ENCODE peak calls at places on chromosomes 5 and 9, in eight cellular contexts. L is stimulated activated CD8-positive, alpha-beta memory T cell treated with anti-CD3 and anti-CD28 coated beads, Interleukin-4, amount 100 ng/mL, for 1 hour; D is A172; F is NCI-H1105 treated with DMSO at 0.1 percent for 48 hours; P is T-helper 22 cell; S is Calu3; I is substantia nigra; J is fibroblast of mammary gland. C is an unnamed sample.

GRCh38 chr5:147805030-147805454 is 22.5 kb upstream of the JAKMIP2 start:
- DNase-seq in L (no peak), D (no peak), F (no peak), P (no peak), S (no peak), I (no peak), J (no peak), C (no peak)

GRCh38 chr5:166119506-166119905 is 2171.9 kb upstream of the WWC1 start:
- DNase-seq in L (no peak), D (no peak), F (no peak), P (no peak), S (no peak), I (no peak), J (no peak), C (no peak)

GRCh38 chr5:55600536-55601208 is 65.9 kb upstream of the PLPP1 start:
- DNase-seq in L (no peak), D (peak), F (no peak), P (no peak), S (no peak), I (no peak), J (peak), C (no peak)

GRCh38 chr5:135394095-135394494 is 4.9 kb downstream of the MACROH2A1 start:
- DNase-seq in L (no peak), D (no peak), F (no peak), P (no peak), S (no peak), I (no peak), J (no peak), C (no peak)

GRCh38 chr5:77893225-77893860 is 117.2 kb upstream of the TBCA start:
- DNase-seq in L (no peak), D (peak), F (no peak), P (no peak), S (peak), I (no peak), J (peak), C (no peak)

GRCh38 chr5:27216367-27216941 is 178.1 kb upstream of the CDH9 start:
- DNase-seq in L (no peak), D (no peak), F (no peak), P (no peak), S (no peak), I (no peak), J (no peak), C (no peak)

GRCh38 chr5:180526265-180526664 is 32.1 kb downstream of the CNOT6 start:
- DNase-seq in L (no peak), D (no peak), F (no peak), P (no peak), S (no peak), I (no peak), J (peak), C (no peak)

GRCh38 chr9:10252174-10252573 is 360.6 kb downstream of the PTPRD start:
- DNase-seq in L (no peak), D (peak), F (no peak), P (no peak), S (no peak), I (no peak), J (peak), C (no peak)

GRCh38 chr9:93183663-93184438 is at the start of gene WNK2:
- DNase-seq in L (no peak), D (no peak), F (peak), P (peak), S (peak), I (no peak), J (peak), C (peak)